ENCODE peak calls at places on chromosomes 12 and 14, in nine cellular contexts. C is RWPE2; T is glutamatergic neuron; F is WERI-Rb-1; N is CD8-positive, alpha-beta T cell; P is mesothelial cell of epicardium; Z is RWPE1; W is cardiac fibroblast; R is nephron progenitor cell. U is an unnamed sample.

GRCh38 chr12:116196226-116196625 is 81.3 kb downstream of the MED13L start:
- DNase-seq in W (no peak), F (no peak), R (no peak), T (no peak), Z (no peak), P (no peak), N (no peak), C (no peak), U (no peak)

GRCh38 chr12:64903738-64904137 is 79.3 kb downstream of the TBC1D30 start:
- DNase-seq in P (no peak), W (peak), F (no peak), R (no peak), C (no peak), N (no peak), Z (peak), T (no peak), U (peak)

GRCh38 chr12:124993568-124994434 is at the start of gene BRI3BP:
- DNase-seq in Z (peak), W (peak), N (peak), C (no peak), F (peak), R (peak), P (no peak), T (peak), U (peak)

GRCh38 chr12:47991592-47991991 is 12.7 kb downstream of the COL2A1 start:
- DNase-seq in R (no peak), F (peak), N (no peak), W (no peak), P (no peak), Z (no peak), C (no peak), T (no peak), U (no peak)

GRCh38 chr12:123712780-123713319 is 697 bp downstream of the ATP6V0A2 start:
- DNase-seq in P (no peak), T (peak), F (no peak), W (peak), C (no peak), N (no peak), R (no peak), Z (no peak), U (peak)

GRCh38 chr12:132414634-132415340 is 75.2 kb upstream of the FBRSL1 start:
- DNase-seq in R (peak), W (peak), T (peak), P (peak), Z (peak), F (peak), N (peak), C (no peak), U (peak)

GRCh38 chr12:6632026-6632978 is 3.5 kb downstream of the LPAR5 start:
- DNase-seq in P (no peak), W (no peak), R (no peak), N (peak), T (no peak), F (peak), Z (peak), C (no peak), U (no peak)

GRCh38 chr12:39144613-39145061 is 239.2 kb upstream of the CPNE8 start:
- DNase-seq in Z (no peak), C (no peak), N (no peak), W (no peak), P (no peak), F (no peak), R (no peak), T (peak), U (no peak)

GRCh38 chr12:24921251-24922038 is 27.5 kb downstream of the BCAT1 start:
- DNase-seq in N (no peak), R (no peak), P (no peak), C (no peak), T (no peak), Z (no peak), F (no peak), W (peak), U (peak)

DNA sequence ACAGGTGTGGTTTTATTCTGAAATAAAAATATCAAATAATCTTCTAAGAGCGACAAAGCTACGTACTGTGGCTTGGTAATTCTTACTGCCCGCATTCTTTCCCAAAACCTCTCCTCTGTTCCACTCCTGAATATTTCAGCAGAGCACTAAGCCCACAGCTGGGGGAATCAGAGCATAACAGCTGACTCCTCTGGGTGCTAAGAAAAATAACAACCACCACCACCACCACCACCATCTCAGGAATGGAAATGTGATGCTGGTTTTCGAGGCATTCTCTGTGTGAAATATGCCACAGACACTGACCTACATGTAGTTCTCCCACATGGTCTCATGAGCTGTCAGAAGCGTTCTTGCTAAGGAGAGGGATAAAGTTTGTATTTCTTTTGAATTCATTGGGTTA is 183.7 kb downstream of the BMP4 start:
- DNase-seq in Z (no peak), F (no peak), C (no peak), N (no peak), R (no peak), W (no peak), T (no peak), P (no peak), U (no peak)
- TF ChIP-seq CTCF in Z (no peak), F (no peak), C (no peak), N (no peak), R (no peak), W (no peak), T (no peak), P (no peak), U (no peak)

DNA sequence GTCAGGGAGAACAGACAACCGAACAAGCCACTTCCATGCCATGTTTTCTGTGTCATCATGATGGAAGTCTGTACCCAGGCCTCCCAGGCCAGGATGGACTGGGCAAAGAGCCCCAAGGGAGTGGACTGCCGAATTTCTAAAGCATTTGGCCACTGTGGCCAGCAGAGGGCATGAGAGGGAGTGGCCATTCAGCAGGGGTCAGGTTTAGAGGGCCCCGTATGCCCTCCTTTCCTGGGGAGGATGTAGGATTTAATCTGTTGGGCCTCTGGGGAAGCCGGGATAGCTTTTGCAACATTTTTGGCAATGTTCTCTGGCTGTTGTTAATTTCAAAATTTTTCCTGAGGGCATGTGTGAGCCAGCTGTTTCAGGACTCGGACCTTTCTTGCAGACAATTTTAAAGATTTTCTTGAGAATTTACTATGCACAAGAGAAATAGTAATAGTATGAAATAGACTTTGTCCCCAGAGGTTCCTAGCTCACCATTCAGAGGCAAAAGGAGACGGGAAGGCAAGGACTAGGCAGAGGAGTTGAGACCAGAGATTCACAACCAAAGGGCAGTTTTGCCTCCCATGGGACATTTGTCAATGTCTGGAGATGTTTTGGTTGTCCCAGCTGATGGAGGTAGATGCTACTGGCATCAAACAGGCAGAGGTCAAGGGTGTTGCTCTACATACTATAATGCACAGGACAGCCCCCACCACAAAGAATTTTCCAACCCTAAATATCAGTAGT is 18.0 kb downstream of the ACACB start:
- DNase-seq in T (peak), P (no peak), W (peak), N (no peak), Z (peak), R (peak), C (no peak), F (peak), U (peak)
- TF ChIP-seq CTCF in T (peak), P (peak), W (peak), N (no peak), Z (peak), R (peak), C (peak), F (peak), U (peak)

DNA sequence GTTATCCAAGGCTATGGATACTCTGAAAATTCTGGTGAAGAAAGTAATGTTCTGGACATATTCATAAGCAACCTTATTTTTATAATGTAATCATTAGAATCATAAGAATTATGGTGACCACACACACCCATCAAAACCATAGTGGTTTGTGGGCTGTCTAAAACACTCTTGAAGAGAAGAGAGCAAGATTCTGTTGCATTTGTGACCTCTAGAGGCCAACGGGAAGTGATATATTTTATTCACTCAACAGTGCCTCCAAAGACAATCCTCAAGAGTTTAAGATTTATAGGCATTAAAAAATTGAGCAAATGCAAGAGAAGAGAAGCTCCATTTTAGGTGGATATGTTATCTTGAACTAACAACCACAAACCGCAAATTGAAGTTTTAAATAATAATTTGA is 68.5 kb upstream of the LGR5 start:
- DNase-seq in T (no peak), P (no peak), F (no peak), N (no peak), C (no peak), Z (no peak), R (no peak), W (peak), U (peak)
- TF ChIP-seq CTCF in T (no peak), P (no peak), F (no peak), N (no peak), C (no peak), Z (no peak), R (no peak), W (peak), U (peak)

GRCh38 chr12:103886398-103886797 is 43.8 kb upstream of the HSP90B1 start:
- DNase-seq in W (no peak), R (no peak), T (no peak), P (no peak), C (no peak), Z (no peak), F (no peak), N (no peak), U (no peak)

GRCh38 chr12:103881261-103881660 is 40.2 kb upstream of the NT5DC3 start:
- DNase-seq in C (no peak), N (no peak), Z (no peak), R (no peak), F (no peak), P (no peak), T (no peak), W (no peak), U (no peak)

GRCh38 chr12:103887738-103888137 is 42.5 kb upstream of the HSP90B1 start:
- DNase-seq in C (no peak), P (no peak), Z (no peak), T (no peak), N (no peak), R (no peak), F (no peak), W (no peak), U (no peak)

GRCh38 chr12:103882861-103883596 is 42.0 kb upstream of the NT5DC3 start:
- DNase-seq in R (no peak), C (no peak), T (no peak), W (peak), P (no peak), N (no peak), Z (no peak), F (no peak), U (no peak)

GRCh38 chr12:103884316-103884715 is 43.3 kb upstream of the NT5DC3 start:
- DNase-seq in W (peak), C (no peak), N (peak), F (peak), P (no peak), T (no peak), Z (peak), R (no peak), U (peak)
- TF ChIP-seq CTCF in W (peak), C (peak), N (peak), F (no peak), P (no peak), T (no peak), Z (peak), R (no peak), U (peak)

GRCh38 chr12:52380271-52380694 is 5.2 kb downstream of the KRT84 start:
- DNase-seq in C (no peak), T (peak), N (no peak), W (peak), R (peak), Z (no peak), F (peak), P (no peak), U (peak)
- TF ChIP-seq CTCF in C (peak), T (peak), N (no peak), W (peak), R (peak), Z (no peak), F (peak), P (no peak), U (peak)

GRCh38 chr14:73025544-73025943 is 1.4 kb downstream of the ZFYVE1 start:
- DNase-seq in C (no peak), F (no peak), W (peak), R (no peak), N (no peak), T (no peak), Z (no peak), P (no peak), U (peak)
- TF ChIP-seq CTCF in C (no peak), F (no peak), W (no peak), R (no peak), N (no peak), T (no peak), Z (no peak), P (no peak), U (peak)

GRCh38 chr12:2461645-2462044 is 333.1 kb upstream of the FKBP4 start:
- DNase-seq in C (peak), T (no peak), N (no peak), W (no peak), F (no peak), P (no peak), R (no peak), Z (no peak), U (no peak)
- TF ChIP-seq CTCF in C (no peak), T (no peak), N (no peak), W (no peak), F (no peak), P (no peak), R (no peak), Z (no peak), U (no peak)

DNA sequence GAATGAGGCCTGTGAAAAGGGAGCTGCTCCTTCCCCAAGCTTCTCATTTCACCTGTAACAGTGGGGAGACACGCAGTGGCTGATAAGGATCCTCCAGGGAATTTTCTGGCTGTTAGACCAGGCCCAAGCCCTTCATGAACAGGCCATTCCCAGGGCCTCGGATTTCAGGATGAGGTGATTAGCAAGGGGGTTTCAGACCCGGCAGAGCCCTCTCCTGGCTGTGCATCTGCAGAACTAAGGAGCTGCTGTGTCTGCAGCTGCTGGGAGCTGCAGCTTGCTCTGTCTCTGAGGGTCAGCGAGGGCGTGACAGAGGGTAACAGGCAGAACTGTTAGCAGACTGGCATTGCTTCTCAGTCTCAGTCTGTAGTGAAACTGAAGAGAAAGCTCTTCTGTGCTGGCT is 110.4 kb downstream of the KCNA5 start:
- DNase-seq in Z (no peak), N (no peak), T (peak), R (peak), P (no peak), F (peak), W (no peak), C (no peak), U (no peak)
- TF ChIP-seq CTCF in Z (no peak), N (no peak), T (no peak), R (no peak), P (no peak), F (peak), W (no peak), C (no peak), U (no peak)

U was measured in choroid plexus epithelial cell.